ENCODE peak calls at places on chromosome 16, in seven cellular contexts. Q is SK-N-SH, J is right atrium auricular region, Y is cardiac muscle cell, W is ascending aorta, Z is uterus, C is left lung. F is an unnamed sample.

GRCh38 chr16:49342336-49343265 is 31.0 kb upstream of the C16orf78 start:
- DNase-seq in Q (no peak), J (peak), Y (no peak), W (no peak), Z (no peak), C (no peak), F (peak)

GRCh38 chr16:66478733-66479511 is 51.8 kb downstream of the BEAN1 start:
- DNase-seq in Q (peak), J (peak), Y (peak), W (no peak), Z (peak), C (peak), F (peak)

GRCh38 chr16:66588981-66589713 is 9.9 kb downstream of the CMTM2 start:
- DNase-seq in Q (no peak), J (no peak), Y (peak), W (no peak), Z (no peak), C (peak), F (no peak)

GRCh38 chr16:67423634-67424575 is 7.0 kb upstream of the HSD11B2 start:
- DNase-seq in Q (no peak), J (no peak), Y (no peak), W (no peak), Z (no peak), C (no peak), F (no peak)

GRCh38 chr16:77584205-77584859 is 138.0 kb upstream of the NUDT7 start:
- DNase-seq in Q (peak), J (peak), Y (peak), W (no peak), Z (peak), C (no peak), F (no peak)

GRCh38 chr16:19223235-19223847 is 55.3 kb downstream of the SYT17 start:
- DNase-seq in Q (no peak), J (no peak), Y (peak), W (no peak), Z (no peak), C (no peak), F (no peak)

GRCh38 chr16:29992371-29992967 is 2.9 kb downstream of the HIRIP3 start:
- DNase-seq in Q (no peak), J (no peak), Y (peak), W (no peak), Z (no peak), C (peak), F (no peak)

GRCh38 chr16:86118467-86119307 is 219.7 kb downstream of the IRF8 start:
- DNase-seq in Q (no peak), J (no peak), Y (no peak), W (no peak), Z (no peak), C (no peak), F (no peak)

GRCh38 chr16:50451951-50452508 is 83.2 kb upstream of the BRD7 start:
- DNase-seq in Q (no peak), J (no peak), Y (no peak), W (no peak), Z (no peak), C (no peak), F (no peak)

GRCh38 chr16:68590201-68590994 is 51.3 kb downstream of the ZFP90 start:
- DNase-seq in Q (peak), J (no peak), Y (peak), W (no peak), Z (peak), C (peak), F (no peak)

GRCh38 chr16:78704421-78704820 is 605.0 kb downstream of the WWOX start:
- DNase-seq in Q (no peak), J (no peak), Y (peak), W (no peak), Z (no peak), C (no peak), F (no peak)

GRCh38 chr16:77273-77806 is 685 bp upstream of the MPG start:
- DNase-seq in Q (peak), J (no peak), Y (peak), W (no peak), Z (peak), C (peak), F (no peak)

GRCh38 chr16:17306745-17307144 is 164.0 kb downstream of the XYLT1 start:
- DNase-seq in Q (no peak), J (no peak), Y (no peak), W (no peak), Z (no peak), C (no peak), F (no peak)

GRCh38 chr16:67114793-67115192 is 5.1 kb downstream of the PHAF1 start:
- DNase-seq in Q (no peak), J (no peak), Y (no peak), W (no peak), Z (no peak), C (no peak), F (no peak)

GRCh38 chr16:20898938-20899502 is 1.1 kb downstream of the DCUN1D3 start:
- DNase-seq in Q (no peak), J (no peak), Y (peak), W (no peak), Z (no peak), C (no peak), F (no peak)

GRCh38 chr16:51431517-51432241 is 280.6 kb upstream of the SALL1 start:
- DNase-seq in Q (peak), J (no peak), Y (peak), W (no peak), Z (no peak), C (no peak), F (no peak)

GRCh38 chr16:35195173-35195863 is 1735.9 kb downstream of the TP53TG3F start:
- DNase-seq in Q (no peak), J (no peak), Y (no peak), W (no peak), Z (no peak), C (no peak), F (peak)

GRCh38 chr16:4663756-4664465 is 29.5 kb upstream of the NUDT16L1 start:
- DNase-seq in Q (no peak), J (peak), Y (peak), W (peak), Z (no peak), C (peak), F (no peak)

GRCh38 chr16:69520413-69520799 is 45.4 kb upstream of the NFAT5 start:
- DNase-seq in Q (no peak), J (no peak), Y (no peak), W (no peak), Z (no peak), C (no peak), F (no peak)

GRCh38 chr16:66511615-66512500 is 38.1 kb downstream of the TK2 start:
- DNase-seq in Q (no peak), J (no peak), Y (peak), W (no peak), Z (no peak), C (no peak), F (peak)

GRCh38 chr16:77759821-77760220 is 28.5 kb upstream of the VAT1L start:
- DNase-seq in Q (no peak), J (no peak), Y (peak), W (no peak), Z (no peak), C (no peak), F (no peak)

GRCh38 chr16:4611337-4612023 is 3.2 kb downstream of the UBALD1 start:
- DNase-seq in Q (peak), J (no peak), Y (peak), W (no peak), Z (no peak), C (no peak), F (no peak)

GRCh38 chr16:17377360-17378324 is 93.1 kb downstream of the XYLT1 start:
- DNase-seq in Q (no peak), J (no peak), Y (no peak), W (no peak), Z (peak), C (no peak), F (no peak)

GRCh38 chr16:3983081-3983520 is 102.6 kb upstream of the CREBBP start:
- DNase-seq in Q (peak), J (peak), Y (peak), W (no peak), Z (peak), C (peak), F (no peak)

GRCh38 chr16:79054593-79054992 is 545.9 kb downstream of the MAF start:
- DNase-seq in Q (no peak), J (no peak), Y (no peak), W (no peak), Z (no peak), C (no peak), F (no peak)

GRCh38 chr16:57041182-57042156 is 50.9 kb upstream of the CPNE2 start:
- DNase-seq in Q (no peak), J (no peak), Y (no peak), W (no peak), Z (no peak), C (no peak), F (no peak)

GRCh38 chr16:80174416-80174815 is 366.4 kb upstream of the DYNLRB2 start:
- DNase-seq in Q (no peak), J (no peak), Y (peak), W (no peak), Z (no peak), C (no peak), F (no peak)

GRCh38 chr16:65547799-65548446 is 426.1 kb upstream of the CDH11 start:
- DNase-seq in Q (peak), J (no peak), Y (peak), W (no peak), Z (no peak), C (no peak), F (no peak)

GRCh38 chr16:54026456-54026855 is 260.1 kb downstream of the IRX3 start:
- DNase-seq in Q (no peak), J (no peak), Y (peak), W (no peak), Z (no peak), C (no peak), F (no peak)

GRCh38 chr16:35692824-35693223 is 2233.4 kb downstream of the TP53TG3F start:
- DNase-seq in Q (no peak), J (no peak), Y (no peak), W (no peak), Z (no peak), C (no peak), F (no peak)

GRCh38 chr16:84985079-84986065 is 26.0 kb downstream of the ZDHHC7 start:
- DNase-seq in Q (no peak), J (no peak), Y (peak), W (no peak), Z (no peak), C (no peak), F (no peak)

GRCh38 chr16:51359141-51359960 is 208.3 kb upstream of the SALL1 start:
- DNase-seq in Q (peak), J (peak), Y (no peak), W (no peak), Z (peak), C (no peak), F (no peak)

GRCh38 chr16:85429776-85430522 is 183.2 kb upstream of the GSE1 start:
- DNase-seq in Q (no peak), J (no peak), Y (no peak), W (no peak), Z (no peak), C (no peak), F (no peak)

GRCh38 chr16:84718-85452 is 6.9 kb downstream of the MPG start:
- DNase-seq in Q (no peak), J (peak), Y (peak), W (peak), Z (peak), C (peak), F (peak)

GRCh38 chr16:78211951-78212350 is 112.5 kb downstream of the WWOX start:
- DNase-seq in Q (no peak), J (no peak), Y (no peak), W (no peak), Z (no peak), C (peak), F (no peak)

GRCh38 chr16:57519796-57520360 is 16.5 kb downstream of the CCDC102A start:
- DNase-seq in Q (peak), J (peak), Y (peak), W (no peak), Z (peak), C (peak), F (peak)

GRCh38 chr16:55301385-55302008 is 22.5 kb upstream of the IRX6 start:
- DNase-seq in Q (no peak), J (no peak), Y (no peak), W (no peak), Z (no peak), C (no peak), F (no peak)

GRCh38 chr16:27455700-27456099 is 53.7 kb downstream of the IL21R start:
- DNase-seq in Q (no peak), J (no peak), Y (peak), W (no peak), Z (no peak), C (no peak), F (no peak)
- H3K27ac ChIP-seq in Q (no peak), J (no peak), Y (no peak), W (no peak), Z (no peak), C (peak), F (no peak)

DNA sequence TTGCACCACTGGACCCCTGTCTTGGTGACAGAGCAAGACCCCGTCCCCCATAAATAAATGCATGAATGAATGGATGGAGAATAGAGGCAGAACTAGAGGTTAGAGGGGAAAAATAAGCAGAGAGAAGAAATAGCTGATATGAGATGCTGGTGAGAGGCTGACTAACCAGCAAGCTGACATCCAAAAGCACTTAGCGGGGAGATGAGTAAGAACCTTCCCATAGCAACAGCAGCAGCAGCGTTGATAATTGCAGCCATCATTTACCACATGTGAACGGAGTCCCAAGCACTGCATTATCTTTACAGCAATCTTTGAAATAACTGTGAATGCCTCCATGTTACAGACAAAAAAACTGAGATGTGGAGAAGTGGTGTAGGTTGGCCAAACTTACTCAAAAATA is 777.3 kb upstream of the EEF2KMT start:
- DNase-seq in Q (no peak), J (no peak), Y (no peak), W (no peak), Z (no peak), C (no peak), F (no peak)
- H3K27ac ChIP-seq in Q (no peak), J (no peak), Y (no peak), W (no peak), Z (no peak), C (no peak), F (no peak)

DNA sequence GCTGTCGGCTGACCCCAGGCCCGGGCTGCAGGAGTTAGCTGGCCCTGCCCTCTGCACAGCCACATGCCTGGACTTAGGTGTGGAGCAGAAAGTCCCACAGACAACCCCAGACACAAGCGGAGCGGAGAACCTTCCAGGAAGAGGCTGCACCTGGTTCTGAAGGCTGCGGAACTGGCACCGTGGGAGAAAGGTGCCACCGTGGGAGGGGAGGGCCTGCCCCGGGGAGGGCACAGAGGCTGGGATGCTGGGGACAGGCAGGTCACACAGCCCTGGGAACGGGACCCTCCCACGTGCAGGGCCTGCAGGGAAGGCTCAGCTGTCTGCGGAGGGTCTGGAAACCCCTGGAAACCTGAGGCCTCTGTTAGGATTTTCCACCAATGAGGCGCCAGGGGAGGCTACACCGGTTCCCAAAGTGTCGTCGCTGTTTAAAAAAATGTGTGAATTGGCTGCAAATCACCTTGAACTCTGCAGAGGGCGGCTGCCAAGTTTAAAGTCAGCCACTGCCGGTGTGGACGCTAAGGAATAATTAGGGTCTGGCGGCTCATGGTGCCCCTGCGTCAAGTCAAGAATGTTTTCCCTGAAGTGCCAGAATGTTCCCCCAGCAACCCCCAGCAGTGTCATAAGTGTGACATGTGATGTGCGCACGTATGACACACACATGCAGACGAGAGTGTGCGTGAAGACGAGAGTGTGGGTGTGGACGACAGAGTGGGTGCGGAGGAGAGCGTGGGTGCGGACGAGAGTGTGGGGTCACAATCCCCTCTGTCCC is 50.9 kb upstream of the PABPN1L start:
- DNase-seq in Q (no peak), J (no peak), Y (no peak), W (no peak), Z (no peak), C (no peak), F (no peak)
- H3K27ac ChIP-seq in Q (no peak), J (no peak), Y (no peak), W (no peak), Z (no peak), C (no peak), F (no peak)

GRCh38 chr16:22372882-22373661 is 1.3 kb downstream of the CDR2 start:
- DNase-seq in Q (no peak), J (no peak), Y (no peak), W (no peak), Z (no peak), C (no peak), F (no peak)
- H3K27ac ChIP-seq in Q (peak), J (peak), Y (no peak), W (peak), Z (peak), C (peak), F (peak)

DNA sequence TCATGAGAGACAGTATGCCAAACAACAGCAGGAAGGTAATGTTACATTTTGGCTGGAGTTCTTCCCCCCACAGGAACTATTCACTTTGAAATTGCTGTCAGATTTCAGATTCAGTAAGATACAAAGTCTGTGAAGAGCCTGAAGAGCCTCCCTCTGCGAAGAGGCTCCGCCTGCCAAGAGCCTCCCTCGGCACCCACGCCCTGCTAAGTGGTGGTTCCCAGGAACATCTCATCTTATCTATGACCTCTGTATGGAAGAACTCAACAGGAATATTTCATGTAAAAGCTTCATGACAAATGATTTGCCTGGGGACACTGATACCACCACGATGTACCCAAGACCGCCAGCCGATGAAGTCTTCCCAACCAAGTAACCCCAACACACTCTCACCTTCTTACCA is 3.2 kb downstream of the ZC3H7A start:
- DNase-seq in Q (no peak), J (no peak), Y (no peak), W (no peak), Z (no peak), C (no peak), F (no peak)
- H3K27ac ChIP-seq in Q (no peak), J (peak), Y (peak), W (peak), Z (no peak), C (peak), F (no peak)